ENCODE peak calls at places on chromosomes 6 and 20, in eight cellular contexts. I, J, Q, B, Y, A, L and G are unnamed samples.

GRCh38 chr6:150876598-150876997 is 11.1 kb downstream of the MTHFD1L start:
- DNase-seq in Y (no peak), J (no peak), A (no peak), L (no peak), B (peak), Q (peak), I (peak), G (peak)

GRCh38 chr6:106560966-106561740 is 68.1 kb downstream of the RTN4IP1 start:
- DNase-seq in L (no peak), I (peak), Y (peak), J (peak), Q (peak), B (peak), A (peak), G (peak)

GRCh38 chr20:6081236-6081635 is 27.4 kb upstream of the LRRN4 start:
- DNase-seq in L (no peak), I (peak), J (peak), B (peak), A (peak), Q (peak), Y (peak), G (peak)

GRCh38 chr20:8425802-8426201 is 293.7 kb downstream of the PLCB1 start:
- DNase-seq in L (no peak), J (no peak), Q (no peak), Y (no peak), I (no peak), A (no peak), B (no peak), G (no peak)

GRCh38 chr6:12232821-12233220 is 57.3 kb upstream of the EDN1 start:
- DNase-seq in Q (no peak), Y (no peak), I (no peak), L (no peak), B (no peak), A (no peak), J (no peak), G (no peak)

GRCh38 chr6:111057074-111057752 is 30.1 kb upstream of the SLC16A10 start:
- DNase-seq in Y (peak), A (peak), I (peak), L (no peak), J (peak), Q (peak), B (peak), G (peak)

GRCh38 chr20:41004561-41005360 is 23.9 kb upstream of the TOP1 start:
- DNase-seq in A (peak), I (peak), B (no peak), J (peak), Y (no peak), Q (peak), L (no peak), G (peak)

GRCh38 chr20:36337886-36338285 is 31.7 kb downstream of the DLGAP4 start:
- DNase-seq in Y (no peak), J (no peak), Q (no peak), I (no peak), L (no peak), B (no peak), A (no peak), G (no peak)

GRCh38 chr6:161444966-161445799 is 171.3 kb upstream of the AGPAT4 start:
- DNase-seq in A (no peak), L (no peak), I (peak), Q (no peak), B (no peak), J (no peak), Y (no peak), G (peak)

GRCh38 chr6:37490466-37491015 is 9.2 kb downstream of the CCDC167 start:
- DNase-seq in B (no peak), J (no peak), L (no peak), Y (no peak), A (no peak), Q (no peak), I (no peak), G (no peak)

GRCh38 chr6:24838994-24839393 is 40.3 kb upstream of the ARMH2 start:
- DNase-seq in Q (no peak), A (no peak), I (no peak), Y (no peak), B (no peak), L (peak), J (no peak), G (no peak)

GRCh38 chr6:10412948-10413849 is 1.7 kb downstream of the TFAP2A start:
- DNase-seq in I (no peak), J (no peak), Q (no peak), B (no peak), L (no peak), Y (no peak), A (peak), G (no peak)

GRCh38 chr6:157068691-157069228 is 254.6 kb downstream of the TMEM242 start:
- DNase-seq in I (peak), L (no peak), Y (no peak), A (peak), Q (peak), J (peak), B (no peak), G (peak)

GRCh38 chr6:154410619-154411044 is 54.0 kb upstream of the IPCEF1 start:
- DNase-seq in Y (peak), L (no peak), J (peak), A (peak), Q (peak), B (peak), I (peak), G (peak)

GRCh38 chr6:85640806-85641205 is 1.9 kb downstream of the SYNCRIP start:
- DNase-seq in B (no peak), L (no peak), Y (no peak), J (no peak), I (peak), A (no peak), Q (peak), G (peak)

GRCh38 chr6:82408952-82409421 is 45.4 kb downstream of the TPBG start:
- DNase-seq in B (peak), Q (peak), L (no peak), Y (peak), I (peak), J (peak), A (peak), G (peak)

DNA sequence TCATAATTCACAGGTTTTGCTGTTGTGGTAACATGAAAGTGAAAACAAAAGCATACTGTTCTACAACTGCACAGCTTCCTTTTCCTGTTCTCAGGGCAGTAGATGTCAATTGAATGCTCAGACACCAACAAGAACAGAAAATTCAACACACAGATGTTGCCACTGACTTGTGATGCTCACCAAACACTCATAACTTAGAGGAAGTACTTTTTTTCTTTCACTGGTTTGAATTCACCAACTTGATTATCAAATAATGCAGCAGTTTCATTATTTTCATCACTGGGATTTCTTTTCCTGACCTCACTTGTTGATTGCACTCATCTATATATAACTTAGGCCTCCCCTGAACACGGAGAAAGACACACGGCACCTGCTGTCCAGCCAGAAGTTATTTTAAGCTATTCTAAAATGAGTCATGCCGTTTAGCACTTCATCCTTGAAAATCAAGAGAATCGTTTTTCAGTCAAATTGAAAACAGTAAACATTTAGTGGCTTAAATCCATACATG is 957 bp downstream of the TXLNB start:
- DNase-seq in L (peak), A (no peak), B (peak), Y (no peak), I (peak), Q (peak), J (peak), G (peak)
- H3K4me3 ChIP-seq in L (peak), A (no peak), B (no peak), Y (no peak), I (no peak), Q (no peak), J (no peak), G (no peak)

DNA sequence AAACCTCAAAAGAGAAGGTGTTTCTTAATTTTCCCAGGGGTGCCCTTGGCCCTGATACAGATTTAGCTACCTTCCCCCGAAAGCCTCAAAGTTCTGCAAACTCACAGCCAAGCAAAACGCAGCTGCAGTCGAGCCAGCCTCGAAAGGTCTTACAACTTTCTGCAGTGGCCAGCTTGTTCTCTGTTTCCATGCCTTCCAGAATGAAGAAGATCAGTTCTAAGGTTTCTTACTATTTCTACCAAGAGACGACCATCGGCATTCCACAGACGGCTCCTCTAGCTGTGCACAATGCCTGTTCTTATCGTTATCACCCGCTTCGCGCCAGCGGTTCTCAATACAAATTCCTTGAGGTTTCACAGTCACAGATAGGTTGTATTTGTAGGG is 28.5 kb upstream of the CCR6 start:
- DNase-seq in Q (no peak), B (peak), I (no peak), A (no peak), L (no peak), Y (no peak), J (no peak), G (no peak)
- H3K4me3 ChIP-seq in Q (no peak), B (no peak), I (no peak), A (no peak), L (peak), Y (no peak), J (no peak), G (no peak)

GRCh38 chr20:56412949-56413348 is 889 bp downstream of the CASS4 start:
- DNase-seq in B (no peak), L (no peak), J (no peak), A (no peak), I (no peak), Q (no peak), Y (no peak), G (no peak)
- H3K4me3 ChIP-seq in B (no peak), L (peak), J (no peak), A (no peak), I (peak), Q (peak), Y (no peak), G (no peak)

GRCh38 chr20:382291-383115 is 1.9 kb downstream of the TRIB3 start:
- DNase-seq in A (peak), B (no peak), J (no peak), Y (no peak), L (no peak), Q (no peak), I (no peak), G (no peak)
- H3K4me3 ChIP-seq in A (no peak), B (peak), J (peak), Y (peak), L (no peak), Q (peak), I (peak), G (peak)

GRCh38 chr20:63537525-63538203 is 488 bp upstream of the PTK6 start:
- DNase-seq in B (peak), L (peak), Q (peak), J (peak), A (peak), I (peak), Y (peak), G (peak)
- H3K4me3 ChIP-seq in B (peak), L (peak), Q (peak), J (peak), A (peak), I (peak), Y (peak), G (peak)

GRCh38 chr6:119294984-119295383 is 54.6 kb downstream of the MAN1A1 start:
- DNase-seq in B (no peak), L (no peak), Q (no peak), Y (no peak), A (no peak), J (no peak), I (no peak), G (no peak)
- H3K4me3 ChIP-seq in B (no peak), L (no peak), Q (no peak), Y (no peak), A (no peak), J (no peak), I (no peak), G (no peak)

GRCh38 chr6:132812255-132812732 is 2.1 kb upstream of the RPS12 start:
- DNase-seq in I (peak), A (peak), Q (peak), B (peak), J (peak), Y (peak), L (no peak), G (peak)
- H3K4me3 ChIP-seq in I (peak), A (peak), Q (peak), B (peak), J (peak), Y (peak), L (peak), G (peak)

GRCh38 chr6:135209803-135210202 is 28.7 kb downstream of the MYB start:
- DNase-seq in Q (no peak), L (no peak), A (no peak), I (no peak), J (no peak), Y (no peak), B (no peak), G (peak)
- H3K4me3 ChIP-seq in Q (no peak), L (peak), A (no peak), I (no peak), J (no peak), Y (no peak), B (no peak), G (no peak)